ENCODE peak calls at places on chromosomes 2 and 18, in five cellular contexts. D is astrocyte; C is SK-N-SH; J is progenitor cell of endocrine pancreas; U is activated naive CD4-positive, alpha-beta T cell treated with anti-CD3 and anti-CD28 coated beads, Interleukin-2, amount 50 U/mL, for 16 hours. Z is an unnamed sample.

GRCh38 chr2:172208881-172209325 is 106.2 kb upstream of the DLX2 start:
- DNase-seq in J (no peak), D (peak), U (no peak), C (no peak), Z (no peak)

GRCh38 chr2:71608034-71608433 is 154.7 kb downstream of the DYSF start:
- DNase-seq in U (peak), J (no peak), C (peak), D (no peak), Z (no peak)

GRCh38 chr18:29003194-29003593 is 826.3 kb upstream of the CDH2 start:
- DNase-seq in U (no peak), C (no peak), D (no peak), J (no peak), Z (no peak)

GRCh38 chr2:42342061-42342794 is 18.8 kb downstream of the COX7A2L start:
- DNase-seq in C (peak), U (no peak), J (no peak), D (peak), Z (no peak)

GRCh38 chr2:145692971-145693478 is 1173.1 kb upstream of the ZEB2 start:
- DNase-seq in D (peak), J (no peak), U (no peak), C (no peak), Z (no peak)

GRCh38 chr2:78940998-78941397 is 84.5 kb upstream of the REG3G start:
- DNase-seq in U (no peak), D (no peak), J (no peak), C (no peak), Z (peak)

GRCh38 chr2:17754773-17755425 is 961 bp downstream of the GEN1 start:
- DNase-seq in C (peak), D (no peak), U (no peak), J (no peak), Z (no peak)

GRCh38 chr2:60000681-60001080 is 552.8 kb downstream of the BCL11A start:
- DNase-seq in J (no peak), U (no peak), C (no peak), D (no peak), Z (no peak)

GRCh38 chr2:104431701-104432121 is 422.2 kb upstream of the POU3F3 start:
- DNase-seq in J (no peak), D (peak), C (no peak), U (no peak), Z (no peak)

GRCh38 chr2:128320609-128321420 is 2.1 kb upstream of the HS6ST1 start:
- DNase-seq in U (no peak), J (peak), D (no peak), C (no peak), Z (no peak)

GRCh38 chr18:31218671-31219383 is 56.2 kb upstream of the DSC1 start:
- DNase-seq in C (no peak), D (no peak), J (no peak), U (no peak), Z (no peak)

GRCh38 chr18:62105373-62105772 is 81.5 kb downstream of the PIGN start:
- DNase-seq in U (no peak), J (no peak), D (peak), C (no peak), Z (no peak)

GRCh38 chr2:3505771-3506170 is 13.6 kb downstream of the ADI1 start:
- DNase-seq in C (no peak), D (no peak), U (no peak), J (no peak), Z (no peak)

GRCh38 chr18:79524181-79525078 is 128.7 kb downstream of the NFATC1 start:
- DNase-seq in C (no peak), U (peak), J (no peak), D (no peak), Z (no peak)

GRCh38 chr2:45178854-45179253 is 169.6 kb upstream of the SIX2 start:
- DNase-seq in J (no peak), D (peak), U (no peak), C (no peak), Z (no peak)

GRCh38 chr2:199994296-199994695 is 38.9 kb downstream of the MAIP1 start:
- DNase-seq in J (no peak), C (no peak), D (no peak), U (no peak), Z (no peak)

GRCh38 chr2:181275643-181276070 is 181.5 kb upstream of the ITGA4 start:
- DNase-seq in C (no peak), J (no peak), U (no peak), D (no peak), Z (no peak)

GRCh38 chr2:157572725-157573124 is 55.9 kb downstream of the ACVR1C start:
- DNase-seq in D (no peak), U (no peak), C (peak), J (no peak), Z (no peak)

GRCh38 chr2:7825591-7826312 is 856.1 kb upstream of the ID2 start:
- DNase-seq in C (no peak), J (no peak), D (peak), U (peak), Z (no peak)

GRCh38 chr2:112916145-112916571 is 5.2 kb downstream of the IL37 start:
- DNase-seq in U (no peak), C (no peak), D (no peak), J (no peak), Z (no peak)

GRCh38 chr2:109317471-109318090 is 188.6 kb downstream of the SH3RF3 start:
- DNase-seq in D (no peak), J (no peak), C (no peak), U (no peak), Z (no peak)

GRCh38 chr2:149077861-149078260 is 39.4 kb downstream of the LYPD6B start:
- DNase-seq in U (no peak), J (no peak), D (no peak), C (no peak), Z (no peak)

GRCh38 chr2:134845719-134846118 is 7.3 kb downstream of the ACMSD start:
- DNase-seq in U (no peak), J (no peak), C (no peak), D (peak), Z (no peak)

GRCh38 chr18:12516049-12516677 is 108.4 kb downstream of the PRELID3A start:
- DNase-seq in J (no peak), U (no peak), D (no peak), C (no peak), Z (peak)

GRCh38 chr2:205775091-205775876 is 93.0 kb downstream of the NRP2 start:
- DNase-seq in J (no peak), U (no peak), D (peak), C (peak), Z (no peak)

GRCh38 chr2:108454440-108454839 is 5.4 kb downstream of the GCC2 start:
- DNase-seq in J (no peak), D (peak), C (no peak), U (no peak), Z (no peak)

Z was measured in retina.